ENCODE peak calls at places on chromosomes 2 and 18, in five cellular contexts. One of them, this sample, is unnamed.

GRCh38 chr2:43158259-43158880 is 68.0 kb downstream of the ZFP36L2 start:
- DNase-seq in A549: peak; percentile 79
- DNase-seq in kidney: peak; percentile 92
- DNase-seq in colonic mucosa: peak; percentile 83
- DNase-seq in tibial nerve: peak; percentile 40
- DNase-seq in this sample: peak; percentile 87

GRCh38 chr2:159585607-159586006 is 30.7 kb downstream of the BAZ2B start:
- DNase-seq in A549: no peak
- DNase-seq in kidney: no peak
- DNase-seq in colonic mucosa: peak; percentile 55
- DNase-seq in tibial nerve: no peak
- DNase-seq in this sample: no peak

GRCh38 chr2:153519260-153519875 is 40.8 kb upstream of the RPRM start:
- DNase-seq in A549: peak; percentile 7
- DNase-seq in kidney: no peak
- DNase-seq in colonic mucosa: peak; percentile 58
- DNase-seq in tibial nerve: peak; percentile 32
- DNase-seq in this sample: no peak

GRCh38 chr2:107337209-107337898 is 451.4 kb upstream of the ST6GAL2 start:
- DNase-seq in A549: no peak
- DNase-seq in kidney: no peak
- DNase-seq in colonic mucosa: no peak
- DNase-seq in tibial nerve: no peak
- DNase-seq in this sample: peak; percentile 37

GRCh38 chr2:9474361-9475117 is at the start of gene IAH1:
- DNase-seq in A549: peak; percentile 75
- DNase-seq in kidney: peak; percentile 87
- DNase-seq in colonic mucosa: peak; percentile 66
- DNase-seq in tibial nerve: peak; percentile 30
- DNase-seq in this sample: peak; percentile 46

GRCh38 chr2:80169811-80170594 is 134.5 kb downstream of the LRRTM1 start:
- DNase-seq in A549: no peak
- DNase-seq in kidney: no peak
- DNase-seq in colonic mucosa: no peak
- DNase-seq in tibial nerve: no peak
- DNase-seq in this sample: no peak

GRCh38 chr2:44314354-44314753 is 39.1 kb downstream of the SLC3A1 start:
- DNase-seq in A549: no peak
- DNase-seq in kidney: no peak
- DNase-seq in colonic mucosa: no peak
- DNase-seq in tibial nerve: no peak
- DNase-seq in this sample: no peak

GRCh38 chr2:172623249-172623965 is 67.5 kb downstream of the PDK1 start:
- DNase-seq in A549: no peak
- DNase-seq in kidney: no peak
- DNase-seq in colonic mucosa: no peak
- DNase-seq in tibial nerve: no peak
- DNase-seq in this sample: no peak

GRCh38 chr2:224613543-224614317 is 28.6 kb upstream of the CUL3 start:
- DNase-seq in A549: no peak
- DNase-seq in kidney: no peak
- DNase-seq in colonic mucosa: no peak
- DNase-seq in tibial nerve: no peak
- DNase-seq in this sample: no peak

GRCh38 chr2:208222351-208222750 is 32.5 kb downstream of the IDH1 start:
- DNase-seq in A549: no peak
- DNase-seq in kidney: no peak
- DNase-seq in colonic mucosa: no peak
- DNase-seq in tibial nerve: no peak
- DNase-seq in this sample: no peak

GRCh38 chr2:170573660-170574059 is 141.5 kb upstream of the SP5 start:
- DNase-seq in A549: no peak
- DNase-seq in kidney: no peak
- DNase-seq in colonic mucosa: no peak
- DNase-seq in tibial nerve: no peak
- DNase-seq in this sample: no peak

GRCh38 chr18:73831688-73832087 is 315.9 kb downstream of the FBXO15 start:
- DNase-seq in A549: no peak
- DNase-seq in kidney: no peak
- DNase-seq in colonic mucosa: no peak
- DNase-seq in tibial nerve: no peak
- DNase-seq in this sample: no peak

DNA sequence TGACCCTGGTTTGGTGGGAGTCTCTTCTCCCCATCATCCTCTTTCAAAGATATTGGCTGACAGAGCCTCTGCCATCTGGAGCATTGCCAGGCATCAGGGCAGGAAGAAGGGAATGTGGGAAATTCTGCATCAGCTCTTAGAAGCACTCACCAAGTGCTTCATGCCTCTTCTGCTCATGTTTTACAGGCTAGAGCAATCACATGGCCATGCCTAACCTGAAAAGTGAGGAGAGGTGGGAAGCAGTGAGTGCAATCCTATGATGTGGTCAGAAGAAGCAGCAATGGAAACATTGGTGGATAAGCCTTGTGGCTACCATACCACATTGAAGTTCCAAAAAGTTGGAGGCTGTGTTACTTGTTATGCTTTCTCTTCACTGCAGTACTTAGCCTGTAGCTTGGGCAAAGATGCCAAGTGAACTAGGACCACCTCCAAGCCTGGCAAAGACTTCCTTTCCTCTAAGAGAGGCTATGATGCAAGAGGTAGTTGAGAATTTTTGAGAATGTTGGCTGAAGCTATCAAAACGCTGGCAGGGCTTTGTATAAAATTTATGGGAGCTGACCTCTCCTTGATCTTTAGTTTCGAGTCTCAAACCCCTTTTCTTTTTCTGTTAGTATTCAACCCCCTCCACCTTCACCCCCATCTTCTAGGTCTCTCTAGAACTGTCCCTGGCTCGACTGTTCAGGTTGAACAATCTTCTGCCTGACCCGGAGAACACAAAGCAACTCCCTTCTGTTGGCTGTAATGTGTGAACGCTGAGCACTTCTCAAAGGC is 64.2 kb downstream of the BCL2L11 start:
- DNase-seq in A549: no peak
- DNase-seq in kidney: no peak
- DNase-seq in colonic mucosa: no peak
- DNase-seq in tibial nerve: no peak
- DNase-seq in this sample: peak; percentile 76
- H3K4me1 ChIP-seq in A549: peaks cover 45% of the 10 kb centered on the region
- H3K4me1 ChIP-seq in kidney: peaks cover 14% of the 10 kb centered on the region
- H3K4me1 ChIP-seq in colonic mucosa: peaks cover 5% of the 10 kb centered on the region
- H3K4me1 ChIP-seq in tibial nerve: no peaks in the 10 kb centered on the region
- H3K4me1 ChIP-seq in this sample: peaks cover 19% of the 10 kb centered on the region

DNA sequence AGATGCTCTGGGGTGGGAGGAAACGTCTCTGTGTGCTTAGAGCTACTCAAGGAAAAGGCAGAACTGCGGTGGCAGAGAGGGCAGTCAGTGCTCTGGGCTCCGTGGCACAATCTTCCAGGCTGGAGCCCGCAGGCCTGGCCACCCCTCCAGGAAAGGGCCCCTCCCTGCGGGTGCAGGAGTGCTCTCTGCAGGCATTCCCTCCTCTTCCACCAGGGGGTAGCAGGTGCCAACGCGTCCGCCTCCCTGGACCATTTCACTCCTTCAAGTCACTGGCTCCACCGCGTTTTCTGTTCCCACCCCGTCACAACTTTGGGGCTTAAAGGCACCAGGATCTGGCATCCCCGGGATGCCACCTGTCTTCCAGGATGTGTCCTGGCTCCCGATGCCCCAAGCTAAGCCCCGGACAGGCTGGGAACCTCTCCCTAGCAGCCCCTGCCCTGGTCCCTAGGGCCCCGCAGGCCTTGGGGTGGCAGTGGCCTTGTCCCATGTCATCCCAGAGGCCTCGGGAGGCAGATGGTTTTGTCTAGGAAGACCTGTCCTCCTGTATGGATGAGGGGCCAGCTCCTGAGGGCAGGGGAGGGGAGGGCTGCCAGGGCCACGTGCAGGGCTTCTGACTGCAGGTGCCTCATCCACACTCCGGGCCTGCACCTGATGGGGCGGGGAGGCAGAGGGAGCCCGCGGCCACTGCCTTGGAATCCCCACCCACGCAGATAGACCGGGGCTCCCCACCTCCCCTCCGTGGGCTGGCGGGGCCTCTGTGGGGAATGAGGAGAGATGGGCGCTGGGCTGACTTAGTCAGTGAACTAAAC is 26.4 kb downstream of the KCNIP3 start:
- DNase-seq in A549: peak; percentile 32
- DNase-seq in kidney: peak; percentile 63
- DNase-seq in colonic mucosa: peak; percentile 43
- DNase-seq in tibial nerve: no peak
- DNase-seq in this sample: no peak
- H3K4me3 ChIP-seq in A549: no peak overlapping the region
- H3K4me3 ChIP-seq in kidney: no peak overlapping the region
- H3K4me3 ChIP-seq in colonic mucosa: no peak overlapping the region
- H3K4me3 ChIP-seq in tibial nerve: no peak overlapping the region
- H3K4me3 ChIP-seq in this sample: no peak overlapping the region

GRCh38 chr2:120596990-120597594 is 138.6 kb upstream of the GLI2 start:
- DNase-seq in A549: no peak
- DNase-seq in kidney: peak; percentile 68
- DNase-seq in colonic mucosa: no peak
- DNase-seq in tibial nerve: peak; percentile 76
- DNase-seq in this sample: peak; percentile 87

GRCh38 chr2:120597595-120598193 is 138.0 kb upstream of the GLI2 start:
- DNase-seq in A549: no peak
- DNase-seq in kidney: peak; percentile 59
- DNase-seq in colonic mucosa: no peak
- DNase-seq in tibial nerve: no peak
- DNase-seq in this sample: no peak

GRCh38 chr2:120599064-120599463 is 136.6 kb upstream of the GLI2 start:
- DNase-seq in A549: no peak
- DNase-seq in kidney: peak; percentile 39
- DNase-seq in colonic mucosa: no peak
- DNase-seq in tibial nerve: no peak
- DNase-seq in this sample: no peak

GRCh38 chr2:120599656-120600055 is 136.0 kb upstream of the GLI2 start:
- DNase-seq in A549: no peak
- DNase-seq in kidney: peak; percentile 37
- DNase-seq in colonic mucosa: no peak
- DNase-seq in tibial nerve: no peak
- DNase-seq in this sample: no peak

GRCh38 chr2:120598416-120598815 is 137.3 kb upstream of the GLI2 start:
- DNase-seq in A549: no peak
- DNase-seq in kidney: peak; percentile 29
- DNase-seq in colonic mucosa: no peak
- DNase-seq in tibial nerve: no peak
- DNase-seq in this sample: no peak
- H3K4me1 ChIP-seq in A549: no peaks in the 10 kb centered on the region
- H3K4me1 ChIP-seq in kidney: no peaks in the 10 kb centered on the region
- H3K4me1 ChIP-seq in colonic mucosa: no peaks in the 10 kb centered on the region
- H3K4me1 ChIP-seq in tibial nerve: no peaks in the 10 kb centered on the region
- H3K4me1 ChIP-seq in this sample: peaks cover 20% of the 10 kb centered on the region

GRCh38 chr2:239285932-239286230 is 114.9 kb downstream of the HDAC4 start:
- DNase-seq in A549: no peak
- DNase-seq in kidney: no peak
- DNase-seq in colonic mucosa: no peak
- DNase-seq in tibial nerve: no peak
- DNase-seq in this sample: no peak
- H3K4me3 ChIP-seq in A549: no peak overlapping the region
- H3K4me3 ChIP-seq in kidney: no peak overlapping the region
- H3K4me3 ChIP-seq in colonic mucosa: no peak overlapping the region
- H3K4me3 ChIP-seq in tibial nerve: peak overlapping the region; percentile 20
- H3K4me3 ChIP-seq in this sample: no peak overlapping the region

GRCh38 chr2:191257934-191258333 is 12.7 kb downstream of the MYO1B start:
- DNase-seq in A549: no peak
- DNase-seq in kidney: no peak
- DNase-seq in colonic mucosa: no peak
- DNase-seq in tibial nerve: no peak
- DNase-seq in this sample: no peak
- H3K4me1 ChIP-seq in A549: peaks cover 73% of the 10 kb centered on the region
- H3K4me1 ChIP-seq in kidney: peaks cover 5% of the 10 kb centered on the region
- H3K4me1 ChIP-seq in colonic mucosa: no peaks in the 10 kb centered on the region
- H3K4me1 ChIP-seq in tibial nerve: no peaks in the 10 kb centered on the region
- H3K4me1 ChIP-seq in this sample: no peaks in the 10 kb centered on the region

GRCh38 chr2:238106339-238106697 is 6.2 kb downstream of the ESPNL start:
- DNase-seq in A549: no peak
- DNase-seq in kidney: peak; percentile 45
- DNase-seq in colonic mucosa: no peak
- DNase-seq in tibial nerve: no peak
- DNase-seq in this sample: no peak
- H3K4me3 ChIP-seq in A549: no peak overlapping the region
- H3K4me3 ChIP-seq in kidney: no peak overlapping the region
- H3K4me3 ChIP-seq in colonic mucosa: no peak overlapping the region
- H3K4me3 ChIP-seq in tibial nerve: no peak overlapping the region
- H3K4me3 ChIP-seq in this sample: no peak overlapping the region

This sample was measured in tibial artery.